ENCODE peak calls at places on chromosomes 13 and 19, in nine cellular contexts. I, R, Y, V, E, J, B, M and N are unnamed samples.

GRCh38 chr13:82766732-82767321 is 1115.4 kb downstream of the SLITRK1 start:
- DNase-seq in V (no peak), I (no peak), E (no peak), J (no peak), R (no peak), Y (no peak), B (no peak), M (no peak), N (no peak)

GRCh38 chr13:38384171-38384570 is 34.5 kb downstream of the UFM1 start:
- DNase-seq in E (no peak), I (no peak), Y (no peak), J (no peak), M (no peak), R (no peak), B (no peak), V (no peak), N (no peak)

GRCh38 chr13:36029171-36029570 is 102.0 kb downstream of the DCLK1 start:
- DNase-seq in R (no peak), V (peak), E (peak), B (no peak), I (peak), J (no peak), M (peak), Y (no peak), N (no peak)

GRCh38 chr19:45768644-45769053 is 403 bp downstream of the SIX5 start:
- DNase-seq in M (peak), B (no peak), I (no peak), J (peak), V (no peak), E (peak), Y (peak), R (no peak), N (no peak)

GRCh38 chr19:778910-779653 is 18.2 kb upstream of the PTBP1 start:
- DNase-seq in B (peak), J (no peak), R (no peak), M (peak), E (peak), V (no peak), I (peak), Y (no peak), N (no peak)

GRCh38 chr13:34416833-34417425 is 525.1 kb upstream of the NBEA start:
- DNase-seq in I (peak), M (peak), Y (no peak), R (no peak), V (no peak), J (no peak), E (peak), B (peak), N (no peak)

GRCh38 chr19:1453525-1454371 is 3.8 kb downstream of the APC2 start:
- DNase-seq in E (peak), I (peak), J (no peak), Y (no peak), B (no peak), V (no peak), M (no peak), R (no peak), N (no peak)

GRCh38 chr13:23321534-23322241 is 111.8 kb downstream of the SACS start:
- DNase-seq in J (no peak), V (no peak), R (no peak), M (no peak), B (peak), Y (no peak), E (peak), I (peak), N (no peak)

GRCh38 chr13:27372896-27373295 is 51.5 kb upstream of the GTF3A start:
- DNase-seq in J (no peak), E (no peak), I (no peak), Y (no peak), R (no peak), V (peak), B (no peak), M (peak), N (no peak)

GRCh38 chr13:51587372-51587771 is 3.1 kb downstream of the WDFY2 start:
- DNase-seq in Y (no peak), R (no peak), I (no peak), E (no peak), J (no peak), B (no peak), M (no peak), V (no peak), N (no peak)